ENCODE peak calls at places on chromosome 1, in five cellular contexts. M is stomach, B is IMR-90, D is transverse colon, F is GM12892. N is an unnamed sample.

GRCh38 chr1:113291777-113292659 is 98.3 kb upstream of the MAGI3 start:
- DNase-seq in M (no peak), B (no peak), D (no peak), F (no peak), N (no peak)

GRCh38 chr1:237126180-237126579 is 84.2 kb downstream of the RYR2 start:
- DNase-seq in M (no peak), B (no peak), D (no peak), F (no peak), N (no peak)

GRCh38 chr1:58993403-58993802 is 209.6 kb upstream of the JUN start:
- DNase-seq in M (no peak), B (no peak), D (no peak), F (no peak), N (no peak)

GRCh38 chr1:41282679-41283317 is 40.7 kb upstream of the SCMH1 start:
- DNase-seq in M (peak), B (peak), D (peak), F (peak), N (no peak)

GRCh38 chr1:162139398-162139685 is 69.9 kb downstream of the NOS1AP start:
- DNase-seq in M (no peak), B (no peak), D (no peak), F (no peak), N (no peak)

GRCh38 chr1:110628356-110629105 is 22.4 kb upstream of the KCNA2 start:
- DNase-seq in M (no peak), B (no peak), D (no peak), F (no peak), N (no peak)

GRCh38 chr1:111488669-111489068 is 14.8 kb downstream of the ADORA3 start:
- DNase-seq in M (no peak), B (no peak), D (no peak), F (no peak), N (no peak)

GRCh38 chr1:58154256-58154655 is 392.3 kb downstream of the OMA1 start:
- DNase-seq in M (no peak), B (no peak), D (no peak), F (no peak), N (no peak)

GRCh38 chr1:88774151-88774556 is 90.1 kb downstream of the PKN2 start:
- DNase-seq in M (peak), B (no peak), D (peak), F (no peak), N (no peak)

GRCh38 chr1:175402336-175402735 is 209.8 kb upstream of the KIAA0040 start:
- DNase-seq in M (no peak), B (no peak), D (no peak), F (no peak), N (no peak)

GRCh38 chr1:81551942-81552341 is 248.8 kb upstream of the ADGRL2 start:
- DNase-seq in M (no peak), B (no peak), D (no peak), F (no peak), N (no peak)

GRCh38 chr1:230849451-230850194 is 18.7 kb downstream of the C1orf198 start:
- DNase-seq in M (no peak), B (peak), D (no peak), F (no peak), N (peak)

GRCh38 chr1:214459895-214460294 is 91.5 kb downstream of the PTPN14 start:
- DNase-seq in M (no peak), B (no peak), D (no peak), F (no peak), N (no peak)

GRCh38 chr1:87986154-87986914 is 657.7 kb downstream of the LMO4 start:
- DNase-seq in M (no peak), B (no peak), D (no peak), F (no peak), N (no peak)

GRCh38 chr1:27489973-27490741 is at the start of gene WASF2:
- DNase-seq in M (peak), B (peak), D (peak), F (peak), N (peak)

GRCh38 chr1:30907390-30907640 is 1.2 kb downstream of the SDC3 start:
- DNase-seq in M (no peak), B (no peak), D (no peak), F (no peak), N (no peak)

GRCh38 chr1:40232444-40232843 is 15.3 kb upstream of the TMCO2 start:
- DNase-seq in M (no peak), B (no peak), D (peak), F (peak), N (no peak)

GRCh38 chr1:46102769-46103476 is 29.5 kb downstream of the PIK3R3 start:
- DNase-seq in M (no peak), B (peak), D (no peak), F (no peak), N (no peak)
- TF ChIP-seq POLR2A in M (no peak), B (no peak), D (no peak), F (no peak), N (no peak)

DNA sequence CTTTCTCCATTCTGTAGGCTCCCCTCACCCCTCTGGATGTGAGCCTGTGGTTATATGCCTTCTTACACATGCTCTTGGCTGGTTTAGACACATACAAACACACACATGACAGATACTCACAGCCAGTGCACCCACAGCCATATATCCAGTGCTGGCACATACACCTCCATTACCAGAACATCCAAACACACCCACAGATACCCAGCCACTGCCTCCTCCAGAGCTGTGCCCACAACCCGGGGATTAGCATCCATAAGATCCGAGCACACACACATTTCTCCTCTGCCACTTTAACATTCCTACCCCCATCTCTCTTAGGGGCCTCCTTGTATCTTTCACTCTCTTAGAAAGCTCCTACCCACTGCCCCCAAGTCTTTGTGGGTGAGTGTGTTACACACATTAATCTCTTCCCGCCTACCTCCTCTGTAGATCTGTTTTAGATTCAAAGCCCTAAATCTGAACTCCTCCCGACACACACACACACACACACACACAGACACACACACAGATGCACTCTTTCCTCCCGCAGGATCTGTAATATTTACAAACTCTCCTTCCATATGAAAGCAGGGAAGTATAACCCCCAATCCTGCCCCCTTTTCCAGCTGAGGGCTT is 4.0 kb downstream of the PEA15 start:
- DNase-seq in M (no peak), B (no peak), D (no peak), F (no peak), N (no peak)
- TF ChIP-seq POLR2A in M (no peak), B (no peak), D (no peak), F (peak), N (no peak)

DNA sequence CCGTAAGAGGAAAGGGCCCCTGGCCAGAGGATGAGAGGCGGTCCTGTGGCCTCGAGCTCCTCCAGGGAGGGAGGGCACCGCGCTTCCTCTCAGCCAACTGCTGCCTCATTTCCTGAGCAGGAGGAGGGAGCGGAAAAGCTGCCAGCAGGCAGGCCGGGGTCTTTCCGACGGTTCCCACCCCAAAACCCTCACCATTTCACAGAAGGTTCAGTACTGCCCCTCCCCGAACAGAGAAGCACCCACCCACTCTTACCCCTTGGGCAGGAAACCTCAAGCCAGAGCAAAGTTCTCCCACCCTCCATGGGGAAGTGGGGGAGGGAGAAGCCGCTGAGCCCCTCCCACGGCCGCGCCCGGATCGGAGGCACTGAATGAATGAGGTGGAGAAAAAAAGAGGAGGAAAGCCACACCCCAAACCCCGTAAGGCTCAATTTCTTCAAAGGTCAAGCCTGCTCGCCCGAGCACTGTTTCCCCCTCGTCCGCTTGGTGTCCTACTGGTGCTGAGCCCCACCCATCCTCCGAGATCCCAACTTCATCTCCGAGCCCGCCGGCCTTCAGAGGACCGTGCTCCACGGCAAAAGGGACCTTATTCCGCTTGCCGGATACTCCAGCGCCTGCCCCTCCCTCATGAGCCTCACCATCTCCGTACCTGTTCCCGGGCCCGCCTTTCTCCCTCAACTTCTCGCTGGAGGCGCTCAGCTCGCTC is 9.4 kb downstream of the TPM3 start:
- DNase-seq in M (peak), B (peak), D (peak), F (peak), N (peak)
- TF ChIP-seq POLR2A in M (no peak), B (peak), D (no peak), F (no peak), N (no peak)

DNA sequence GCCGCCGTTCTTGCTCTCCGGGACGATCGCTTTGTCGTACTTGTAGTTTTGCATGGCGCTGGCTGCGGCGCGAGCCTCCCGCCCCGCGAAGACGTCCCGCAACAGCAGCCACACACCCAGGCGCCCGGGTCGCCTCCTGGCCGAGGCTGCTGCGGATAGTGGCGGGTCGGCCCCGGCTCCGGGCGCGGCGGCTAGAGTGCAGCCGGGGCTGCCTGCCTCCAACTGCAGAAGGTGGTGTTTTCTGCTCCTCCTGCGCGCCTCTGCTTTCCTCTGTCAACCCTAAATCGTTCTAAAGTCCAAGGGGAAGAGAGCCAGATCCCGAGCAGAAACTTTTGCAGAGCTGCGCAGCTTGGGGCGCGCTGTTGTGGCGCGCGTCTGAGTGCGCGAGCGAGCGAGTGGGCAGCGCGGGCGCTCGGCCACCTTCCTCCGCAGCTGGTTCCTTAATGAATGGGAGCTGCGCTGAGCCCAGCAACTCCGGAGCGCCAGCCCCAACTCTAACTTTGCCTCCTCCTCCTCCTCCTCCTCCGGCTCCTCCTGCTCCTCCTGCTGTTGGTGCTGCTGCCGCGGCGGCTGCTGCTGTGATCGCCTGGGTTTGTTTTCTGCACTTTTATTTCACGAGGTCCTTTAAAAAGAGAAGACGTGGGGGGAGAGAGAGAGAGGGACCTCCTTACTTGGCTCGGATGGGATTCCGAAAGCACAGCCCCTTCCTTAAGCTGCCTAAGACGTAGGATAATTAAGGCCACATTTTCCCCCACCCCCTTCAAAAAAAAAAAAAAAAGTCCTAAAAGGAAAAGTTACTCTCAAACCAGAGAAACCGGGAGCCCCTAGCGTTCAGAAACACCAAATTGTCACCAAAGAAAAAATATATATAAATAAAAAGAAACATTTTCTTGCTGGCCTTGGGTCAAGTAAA is at the start of gene PLPP3:
- DNase-seq in M (peak), B (peak), D (peak), F (peak), N (peak)
- TF ChIP-seq POLR2A in M (no peak), B (peak), D (peak), F (no peak), N (peak)

GRCh38 chr1:45014403-45015028 is 2.5 kb downstream of the UROD start:
- DNase-seq in M (peak), B (peak), D (peak), F (no peak), N (peak)
- TF ChIP-seq POLR2A in M (no peak), B (no peak), D (no peak), F (no peak), N (no peak)

N was measured in prostate gland.